ENCODE peak calls at places on chromosome 6, in eight cellular contexts. T is gastrocnemius medialis, N is HFF-Myc, H is brain microvascular endothelial cell, Q is fibroblast of mammary gland, L is NB4, V is cardiac fibroblast, A is endothelial cell of umbilical vein. G is an unnamed sample.

GRCh38 chr6:62775427-62776022 is 435.7 kb upstream of the FKBP1C start:
- DNase-seq in T (no peak), N (no peak), H (no peak), Q (peak; percentile 6), L (peak; percentile 45), V (peak; percentile 15), A (no peak), G (no peak)

GRCh38 chr6:14250573-14250972 is 133.0 kb downstream of the CD83 start:
- DNase-seq in T (no peak), N (no peak), H (no peak), Q (no peak), L (no peak), V (no peak), A (no peak), G (no peak)

GRCh38 chr6:112906737-112907136 is 559.6 kb downstream of the RFPL4B start:
- DNase-seq in T (no peak), N (peak; percentile 70), H (peak; percentile 81), Q (peak; percentile 91), L (no peak), V (peak; percentile 86), A (peak; percentile 70), G (peak; percentile 75)

GRCh38 chr6:43948527-43949450 is 178.5 kb downstream of the MRPL14 start:
- DNase-seq in T (no peak), N (no peak), H (no peak), Q (no peak), L (no peak), V (no peak), A (no peak), G (no peak)

GRCh38 chr6:5851261-5851757 is 155.4 kb downstream of the NRN1 start:
- DNase-seq in T (no peak), N (no peak), H (peak; percentile 34), Q (peak; percentile 54), L (no peak), V (peak; percentile 8), A (peak; percentile 19), G (no peak)

GRCh38 chr6:55528624-55529023 is 50.4 kb downstream of the HMGCLL1 start:
- DNase-seq in T (no peak), N (peak; percentile 24), H (peak; percentile 35), Q (peak; percentile 46), L (peak; percentile 57), V (peak; percentile 53), A (peak; percentile 80), G (no peak)

GRCh38 chr6:45422541-45423110 is 44.9 kb upstream of the SUPT3H start:
- DNase-seq in T (no peak), N (no peak), H (peak; percentile 55), Q (no peak), L (peak; percentile 77), V (peak; percentile 63), A (peak; percentile 14), G (no peak)

GRCh38 chr6:111978826-111979225 is 75.1 kb upstream of the CCN6 start:
- DNase-seq in T (no peak), N (no peak), H (no peak), Q (no peak), L (no peak), V (no peak), A (no peak), G (no peak)

GRCh38 chr6:126176266-126176665 is 163.6 kb upstream of the CENPW start:
- DNase-seq in T (no peak), N (peak; percentile 7), H (peak; percentile 35), Q (peak; percentile 60), L (peak; percentile 36), V (peak; percentile 68), A (peak; percentile 51), G (no peak)

GRCh38 chr6:159252955-159253508 is 83.8 kb downstream of the FNDC1 start:
- DNase-seq in T (no peak), N (peak; percentile 68), H (peak; percentile 35), Q (peak; percentile 60), L (peak; percentile 57), V (peak; percentile 49), A (no peak), G (no peak)
- TF ChIP-seq CTCF in T (peak; percentile 52), N (peak; percentile 61), H (peak; percentile 64), Q (peak; percentile 57), L (peak; percentile 63), V (peak; percentile 55), A (no peak), G (peak; percentile 54)

DNA sequence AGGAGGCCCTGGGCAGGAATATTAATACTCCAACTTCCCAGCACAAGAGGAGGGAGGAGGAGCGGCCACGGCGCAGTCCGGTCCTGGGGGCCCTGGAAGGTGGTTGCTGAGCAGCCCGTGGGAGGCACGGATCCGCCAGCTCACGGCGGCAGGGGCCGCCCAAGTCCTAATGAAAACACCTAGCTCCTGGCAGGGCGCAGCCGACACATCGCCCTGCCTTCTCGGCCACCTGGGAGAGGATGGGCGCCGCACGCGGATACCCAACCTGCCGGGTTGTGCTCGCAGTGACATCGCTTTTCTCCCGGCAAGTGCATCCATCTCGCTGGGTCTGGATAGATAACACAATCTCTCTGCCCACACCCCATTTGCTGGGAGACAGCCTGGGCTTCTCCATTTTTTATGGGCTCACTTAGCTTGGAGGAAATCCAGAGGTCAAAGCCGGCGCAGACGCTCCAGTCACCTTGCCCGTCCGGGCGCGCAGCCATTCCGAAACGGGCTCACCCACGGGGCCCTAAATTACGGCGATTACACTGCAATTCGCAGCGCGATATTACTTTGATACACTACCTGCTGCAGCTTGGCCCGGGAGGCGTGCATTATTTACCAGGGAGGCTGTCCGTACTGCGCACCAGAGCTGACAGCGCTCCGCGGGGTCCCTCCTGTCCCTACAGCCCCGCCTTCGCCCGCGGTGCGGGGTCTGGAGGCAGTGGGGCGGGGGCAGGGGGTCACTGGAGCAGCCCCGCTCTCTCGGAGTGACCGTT is 36.2 kb upstream of the CCDC167 start:
- DNase-seq in T (no peak), N (no peak), H (no peak), Q (no peak), L (no peak), V (no peak), A (no peak), G (no peak)
- TF ChIP-seq CTCF in T (no peak), N (no peak), H (peak; percentile 24), Q (no peak), L (no peak), V (no peak), A (no peak), G (no peak)

GRCh38 chr6:52499681-52500239 is 77.1 kb downstream of the TRAM2 start:
- DNase-seq in T (peak; percentile 81), N (no peak), H (no peak), Q (no peak), L (no peak), V (peak; percentile 12), A (no peak), G (no peak)
- TF ChIP-seq CTCF in T (peak; percentile 18), N (no peak), H (no peak), Q (no peak), L (no peak), V (no peak), A (no peak), G (no peak)

GRCh38 chr6:40914005-40914404 is 125.0 kb downstream of the UNC5CL start:
- DNase-seq in T (no peak), N (no peak), H (no peak), Q (no peak), L (no peak), V (no peak), A (no peak), G (no peak)

GRCh38 chr6:40915165-40915564 is 123.9 kb downstream of the UNC5CL start:
- DNase-seq in T (no peak), N (no peak), H (no peak), Q (no peak), L (no peak), V (no peak), A (no peak), G (no peak)

GRCh38 chr6:40916816-40917215 is 122.2 kb downstream of the UNC5CL start:
- DNase-seq in T (no peak), N (no peak), H (no peak), Q (no peak), L (no peak), V (no peak), A (no peak), G (no peak)

GRCh38 chr6:40917603-40918002 is 121.4 kb downstream of the UNC5CL start:
- DNase-seq in T (no peak), N (no peak), H (no peak), Q (no peak), L (no peak), V (no peak), A (no peak), G (no peak)

DNA sequence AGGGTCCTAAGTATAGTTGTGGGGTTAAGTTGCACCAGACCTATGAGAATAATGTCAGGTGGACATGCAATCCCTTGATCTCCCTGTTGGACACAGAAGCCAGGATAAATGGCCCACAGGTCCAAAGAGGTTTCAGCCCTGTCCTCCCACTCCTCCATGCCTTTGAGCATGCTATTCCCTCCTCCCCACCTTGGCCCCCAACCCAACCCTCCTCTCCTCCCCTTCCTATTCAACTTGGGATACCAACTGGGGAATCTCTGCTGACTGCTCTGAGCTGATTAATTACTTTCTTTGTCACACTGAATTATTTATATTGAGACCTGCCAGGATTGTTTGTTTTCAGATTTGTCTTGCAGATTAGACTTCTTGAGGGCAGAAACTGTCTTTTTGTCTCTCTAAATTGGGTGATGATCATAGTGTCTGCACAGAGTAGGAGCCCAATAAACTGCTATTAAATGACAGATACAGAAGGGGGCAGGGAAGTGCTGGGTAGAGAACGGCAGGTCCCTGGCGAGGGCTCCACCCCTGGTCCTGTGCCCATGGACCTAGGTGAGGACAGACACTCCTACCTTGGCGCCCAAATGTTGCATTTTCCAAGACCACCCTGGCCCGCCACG is 120.9 kb downstream of the UNC5CL start:
- DNase-seq in T (no peak), N (no peak), H (no peak), Q (no peak), L (no peak), V (no peak), A (no peak), G (no peak)
- TF ChIP-seq CTCF in T (no peak), N (no peak), H (no peak), Q (no peak), L (no peak), V (no peak), A (no peak), G (no peak)

GRCh38 chr6:161369339-161369738 is 95.5 kb upstream of the AGPAT4 start:
- DNase-seq in T (no peak), N (peak; percentile 26), H (peak; percentile 93), Q (peak; percentile 98), L (peak; percentile 88), V (peak; percentile 97), A (no peak), G (peak; percentile 90)
- TF ChIP-seq CTCF in T (no peak), N (no peak), H (peak; percentile 30), Q (peak; percentile 19), L (no peak), V (no peak), A (no peak), G (no peak)

GRCh38 chr6:20789162-20789561 is 254.9 kb downstream of the CDKAL1 start:
- DNase-seq in T (no peak), N (no peak), H (no peak), Q (peak; percentile 45), L (no peak), V (peak; percentile 39), A (peak; percentile 18), G (peak; percentile 12)
- TF ChIP-seq CTCF in T (no peak), N (no peak), H (no peak), Q (peak; percentile 5), L (no peak), V (no peak), A (no peak), G (peak; percentile 18)

GRCh38 chr6:27157461-27158315 is 89.8 kb upstream of the PRSS16 start:
- DNase-seq in T (peak; percentile 30), N (peak; percentile 76), H (peak; percentile 90), Q (peak; percentile 83), L (peak; percentile 80), V (peak; percentile 93), A (peak; percentile 57), G (no peak)
- TF ChIP-seq CTCF in T (peak; percentile 32), N (peak; percentile 48), H (peak; percentile 68), Q (peak; percentile 56), L (peak; percentile 56), V (peak; percentile 53), A (peak; percentile 42), G (peak; percentile 48)

GRCh38 chr6:22401206-22401605 is 104.4 kb upstream of the PRL start:
- DNase-seq in T (no peak), N (no peak), H (no peak), Q (peak; percentile 40), L (no peak), V (peak; percentile 12), A (no peak), G (no peak)
- TF ChIP-seq CTCF in T (no peak), N (no peak), H (no peak), Q (no peak), L (no peak), V (no peak), A (no peak), G (no peak)